ENCODE peak calls at places on chromosomes 5 and 9, in seven cellular contexts. A is HFF-Myc; Q is G401; H is stimulated activated CD8-positive, alpha-beta memory T cell treated with anti-CD3 and anti-CD28 coated beads, Interleukin-15, amount 100 ng/mL, for 1 hour; M is activated CD4-positive, alpha-beta T cell treated with anti-CD3 and anti-CD28 coated beads, Interleukin-2, amount 50 U/mL, for 48 hours; V is ureter; U is GM12892. O is an unnamed sample.

GRCh38 chr9:104009853-104010252 is 84.3 kb upstream of the SMC2 start:
- DNase-seq in A (no peak), Q (no peak), H (no peak), M (no peak), V (no peak), U (no peak), O (no peak)

GRCh38 chr9:35059438-35059837 is 13.0 kb downstream of the VCP start:
- DNase-seq in A (no peak), Q (no peak), H (no peak), M (no peak), V (no peak), U (no peak), O (no peak)

GRCh38 chr5:23763170-23763569 is 255.8 kb downstream of the PRDM9 start:
- DNase-seq in A (no peak), Q (no peak), H (no peak), M (no peak), V (no peak), U (no peak), O (no peak)

GRCh38 chr9:127168756-127169506 is 46.5 kb upstream of the ANGPTL2 start:
- DNase-seq in A (no peak), Q (no peak), H (no peak), M (no peak), V (no peak), U (no peak), O (no peak)

GRCh38 chr5:84445049-84445685 is 60.5 kb upstream of the EDIL3 start:
- DNase-seq in A (no peak), Q (no peak), H (no peak), M (no peak), V (no peak), U (no peak), O (no peak)

GRCh38 chr9:36218411-36218901 is 27.7 kb downstream of the CLTA start:
- DNase-seq in A (no peak), Q (peak; percentile 75), H (no peak), M (peak; percentile 11), V (no peak), U (no peak), O (no peak)

GRCh38 chr5:152905286-152905685 is 500.2 kb upstream of the NMUR2 start:
- DNase-seq in A (no peak), Q (no peak), H (no peak), M (no peak), V (no peak), U (no peak), O (no peak)

GRCh38 chr5:35777358-35778087 is 79.2 kb upstream of the IL7R start:
- DNase-seq in A (peak; percentile 52), Q (peak; percentile 41), H (peak; percentile 62), M (peak; percentile 84), V (peak; percentile 61), U (no peak), O (peak; percentile 98)

GRCh38 chr5:6732634-6733410 is 19.6 kb downstream of the TENT4A start:
- DNase-seq in A (no peak), Q (no peak), H (no peak), M (no peak), V (no peak), U (no peak), O (no peak)

GRCh38 chr9:127930298-127931091 is at the start of gene PIP5KL1:
- DNase-seq in A (no peak), Q (peak; percentile 89), H (peak; percentile 51), M (peak; percentile 80), V (no peak), U (peak; percentile 98), O (peak; percentile 96)

GRCh38 chr5:78537821-78538220 is 110.8 kb downstream of the LHFPL2 start:
- DNase-seq in A (peak; percentile 24), Q (peak; percentile 67), H (no peak), M (no peak), V (no peak), U (no peak), O (peak; percentile 76)

GRCh38 chr5:84494453-84494852 is 109.8 kb upstream of the EDIL3 start:
- DNase-seq in A (no peak), Q (no peak), H (no peak), M (no peak), V (no peak), U (no peak), O (no peak)

GRCh38 chr9:107491081-107492053 is 1.8 kb upstream of the KLF4 start:
- DNase-seq in A (no peak), Q (no peak), H (no peak), M (no peak), V (peak; percentile 49), U (no peak), O (peak; percentile 53)

GRCh38 chr9:130539473-130540223 is 39.7 kb upstream of the FUBP3 start:
- DNase-seq in A (no peak), Q (no peak), H (no peak), M (no peak), V (no peak), U (no peak), O (no peak)

GRCh38 chr5:41932770-41933169 is 7.7 kb downstream of the FBXO4 start:
- DNase-seq in A (no peak), Q (no peak), H (no peak), M (no peak), V (no peak), U (no peak), O (no peak)

GRCh38 chr5:10249948-10250803 is at the start of gene CCT5:
- DNase-seq in A (peak; percentile 93), Q (peak; percentile 95), H (peak; percentile 80), M (peak; percentile 87), V (peak; percentile 95), U (peak; percentile 78), O (peak; percentile 96)

GRCh38 chr9:6827370-6827949 is 69.7 kb downstream of the KDM4C start:
- DNase-seq in A (no peak), Q (peak; percentile 86), H (no peak), M (peak; percentile 37), V (no peak), U (no peak), O (peak; percentile 87)

GRCh38 chr9:114153761-114154596 is 1.4 kb upstream of the COL27A1 start:
- DNase-seq in A (no peak), Q (no peak), H (no peak), M (peak; percentile 7), V (no peak), U (no peak), O (peak; percentile 93)

GRCh38 chr5:167448376-167448775 is 843.1 kb upstream of the WWC1 start:
- DNase-seq in A (no peak), Q (no peak), H (no peak), M (no peak), V (no peak), U (no peak), O (no peak)

GRCh38 chr5:31470608-31471007 is 61.3 kb downstream of the DROSHA start:
- DNase-seq in A (peak; percentile 42), Q (no peak), H (no peak), M (no peak), V (peak; percentile 46), U (no peak), O (no peak)

GRCh38 chr5:150142800-150143724 is 12.6 kb downstream of the PDGFRB start:
- DNase-seq in A (no peak), Q (no peak), H (no peak), M (no peak), V (peak; percentile 78), U (no peak), O (no peak)

GRCh38 chr9:115423646-115424045 is 305.7 kb upstream of the TNC start:
- DNase-seq in A (no peak), Q (no peak), H (no peak), M (no peak), V (no peak), U (no peak), O (no peak)

GRCh38 chr5:68522863-68523262 is 307.3 kb downstream of the PIK3R1 start:
- DNase-seq in A (no peak), Q (no peak), H (no peak), M (no peak), V (no peak), U (no peak), O (no peak)

GRCh38 chr5:172383231-172383802 is 71.0 kb downstream of the SH3PXD2B start:
- DNase-seq in A (no peak), Q (no peak), H (no peak), M (no peak), V (no peak), U (no peak), O (no peak)

GRCh38 chr5:174876-175465 is 16.3 kb upstream of the LRRC14B start:
- DNase-seq in A (no peak), Q (no peak), H (no peak), M (no peak), V (no peak), U (no peak), O (no peak)

GRCh38 chr5:142777108-142777507 is 6.9 kb downstream of the ARHGAP26 start:
- DNase-seq in A (no peak), Q (no peak), H (no peak), M (no peak), V (no peak), U (no peak), O (no peak)

GRCh38 chr5:81899123-81899522 is 72.7 kb upstream of the ATG10 start:
- DNase-seq in A (no peak), Q (no peak), H (no peak), M (no peak), V (no peak), U (no peak), O (no peak)

GRCh38 chr5:72363146-72363802 is 43.1 kb downstream of the PTCD2 start:
- DNase-seq in A (peak; percentile 70), Q (no peak), H (no peak), M (no peak), V (no peak), U (no peak), O (peak; percentile 72)

GRCh38 chr5:132424167-132424935 is 54.8 kb downstream of the SLC22A5 start:
- DNase-seq in A (no peak), Q (no peak), H (no peak), M (peak; percentile 2), V (no peak), U (no peak), O (no peak)

GRCh38 chr5:175541264-175541663 is 62.9 kb downstream of the SFXN1 start:
- DNase-seq in A (no peak), Q (no peak), H (no peak), M (no peak), V (no peak), U (no peak), O (no peak)

GRCh38 chr9:437066-438015 is 222.7 kb downstream of the DOCK8 start:
- DNase-seq in A (no peak), Q (no peak), H (no peak), M (no peak), V (no peak), U (no peak), O (no peak)

GRCh38 chr5:154937186-154937717 is 759 bp downstream of the GEMIN5 start:
- DNase-seq in A (no peak), Q (peak; percentile 16), H (no peak), M (no peak), V (no peak), U (no peak), O (peak; percentile 60)